ENCODE peak calls at places on chromosomes 5 and 9, in four cellular contexts. J is thyroid gland, U is PC-3, D is AG04450. V is an unnamed sample.

GRCh38 chr5:119370521-119370920 is 14.7 kb downstream of the TNFAIP8 start:
- DNase-seq in J (no peak), U (no peak), D (no peak), V (no peak)

GRCh38 chr5:115379622-115380344 is 83.3 kb upstream of the CCDC112 start:
- DNase-seq in U (peak), D (no peak), J (no peak), V (no peak)

GRCh38 chr9:104970588-104970987 is 42.6 kb upstream of the ABCA1 start:
- DNase-seq in D (no peak), J (no peak), U (no peak), V (no peak)

GRCh38 chr9:137275203-137275936 is 2.2 kb upstream of the TOR4A start:
- DNase-seq in J (peak), D (no peak), U (no peak), V (no peak)

GRCh38 chr9:110443146-110443877 is 105.6 kb upstream of the TXNDC8 start:
- DNase-seq in U (peak), D (peak), J (no peak), V (peak)

GRCh38 chr9:134128727-134129679 is 6.9 kb upstream of the WDR5 start:
- DNase-seq in U (no peak), J (no peak), D (no peak), V (no peak)

GRCh38 chr9:88775037-88775471 is 216.2 kb upstream of the S1PR3 start:
- DNase-seq in U (peak), D (peak), J (peak), V (peak)

GRCh38 chr9:3181049-3181953 is 337.4 kb upstream of the PUM3 start:
- DNase-seq in U (peak), D (no peak), J (peak), V (no peak)

GRCh38 chr5:178625679-178626483 is 969 bp downstream of the CLK4 start:
- DNase-seq in J (no peak), U (peak), D (no peak), V (no peak)

GRCh38 chr9:125649826-125650225 is 57.2 kb downstream of the MAPKAP1 start:
- DNase-seq in D (no peak), U (no peak), J (no peak), V (no peak)

GRCh38 chr5:142151436-142152382 is 43.1 kb downstream of the NDFIP1 start:
- DNase-seq in D (peak), J (peak), U (peak), V (no peak)

GRCh38 chr9:18786936-18787658 is 245.9 kb downstream of the SAXO1 start:
- DNase-seq in J (no peak), U (no peak), D (no peak), V (no peak)

GRCh38 chr5:110590187-110590586 is 136.3 kb downstream of the TMEM232 start:
- DNase-seq in D (no peak), U (peak), J (no peak), V (no peak)

GRCh38 chr5:50969207-50970145 is 303.0 kb downstream of the PARP8 start:
- DNase-seq in D (no peak), U (no peak), J (no peak), V (no peak)

GRCh38 chr5:120538644-120539043 is 74.5 kb downstream of the PRR16 start:
- DNase-seq in J (no peak), D (no peak), U (peak), V (no peak)

GRCh38 chr9:98345011-98345410 is 89.6 kb upstream of the TBC1D2 start:
- DNase-seq in D (no peak), U (no peak), J (no peak), V (no peak)

GRCh38 chr5:127844631-127845030 is 141.4 kb downstream of the CCDC192 start:
- DNase-seq in U (no peak), J (no peak), D (no peak), V (no peak)

GRCh38 chr5:83428126-83428525 is 43.4 kb upstream of the VCAN start:
- DNase-seq in D (no peak), U (no peak), J (no peak), V (no peak)

DNA sequence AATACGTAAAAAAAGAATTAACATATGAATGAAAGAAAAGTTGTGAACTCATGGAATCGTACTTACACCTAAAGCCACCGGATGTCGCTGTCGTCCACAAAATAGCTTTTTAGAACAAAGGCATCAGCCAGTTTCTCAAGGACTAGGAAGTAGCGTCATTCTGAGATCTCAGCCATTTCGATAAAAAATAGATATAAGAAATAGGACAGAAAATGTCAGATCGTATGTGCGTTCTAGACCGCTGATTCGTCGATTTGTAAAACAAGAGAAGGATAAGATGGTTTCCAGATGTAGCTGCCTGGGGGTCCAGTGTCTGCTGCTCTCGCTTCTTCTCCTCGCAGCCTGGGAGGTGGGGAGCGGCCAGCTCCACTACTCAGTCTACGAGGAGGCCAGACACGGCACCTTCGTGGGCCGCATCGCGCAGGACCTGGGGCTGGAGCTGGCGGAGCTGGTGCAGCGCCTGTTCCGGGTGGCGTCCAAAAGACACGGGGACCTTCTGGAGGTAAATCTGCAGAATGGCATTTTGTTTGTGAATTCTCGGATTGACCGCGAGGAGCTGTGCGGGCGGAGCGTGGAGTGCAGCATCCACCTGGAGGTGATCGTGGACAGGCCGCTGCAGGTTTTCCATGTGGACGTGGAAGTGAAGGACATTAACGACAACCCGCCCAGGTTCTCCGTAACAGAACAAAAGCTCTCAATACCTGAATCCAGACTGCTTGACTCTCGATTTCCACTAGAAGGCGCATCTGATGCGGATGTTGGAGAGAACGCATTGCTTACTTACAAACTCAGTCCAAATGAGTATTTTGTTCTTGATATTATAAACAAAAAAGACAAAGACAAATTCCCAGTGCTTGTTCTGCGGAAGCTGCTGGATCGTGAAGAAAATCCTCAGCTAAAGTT is at the start of gene PCDHA10:
- DNase-seq in U (no peak), J (peak), D (no peak), V (no peak)
- TF ChIP-seq CTCF in U (peak), J (peak), D (no peak), V (no peak)

GRCh38 chr9:131678499-131679111 is 61.3 kb downstream of the RAPGEF1 start:
- DNase-seq in J (peak), U (peak), D (peak), V (peak)
- H3K4me3 ChIP-seq in J (no peak), U (peak), D (peak), V (no peak)

GRCh38 chr5:55880453-55880852 is 29.3 kb downstream of the IL31RA start:
- DNase-seq in U (no peak), D (no peak), J (no peak), V (no peak)
- TF ChIP-seq CTCF in U (no peak), D (no peak), J (no peak), V (no peak)

GRCh38 chr5:1033606-1034420 is 25.2 kb downstream of the NKD2 start:
- DNase-seq in J (no peak), D (no peak), U (no peak), V (no peak)
- H3K4me3 ChIP-seq in J (no peak), D (no peak), U (no peak), V (no peak)

DNA sequence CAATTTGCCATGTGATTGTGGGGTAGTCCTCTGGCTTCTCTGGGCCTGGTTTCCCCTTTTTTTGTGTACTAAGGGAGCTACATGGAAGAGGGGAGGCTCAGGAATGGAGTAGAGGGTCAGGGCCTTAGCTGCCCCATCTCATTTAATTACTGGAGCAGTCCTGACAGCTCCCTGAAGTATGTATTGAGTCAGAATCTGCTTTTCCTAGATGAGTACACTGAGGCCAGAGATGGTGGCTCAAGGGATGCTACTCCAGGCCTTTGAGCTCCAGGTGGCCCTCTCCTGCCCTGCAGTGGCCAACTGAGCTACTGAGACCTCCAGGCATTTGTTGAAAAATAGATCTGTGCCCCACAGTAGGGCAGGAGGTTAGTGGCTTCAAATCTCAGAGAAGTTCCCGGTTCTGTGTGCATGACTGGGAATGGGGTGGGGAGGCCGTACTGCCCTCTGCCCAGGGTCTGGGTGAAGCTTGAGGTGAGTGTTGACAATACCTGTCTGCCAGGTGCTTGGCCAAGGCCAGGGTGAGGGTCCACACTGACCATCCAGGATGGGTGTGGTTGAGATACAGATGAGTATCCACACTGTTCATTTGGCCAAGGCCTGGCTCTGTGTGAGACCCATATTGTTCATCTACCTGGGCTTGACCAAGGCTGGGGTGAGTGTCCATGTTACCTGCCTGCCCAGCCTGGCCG is 45.7 kb downstream of the CXXC5 start:
- DNase-seq in J (no peak), U (no peak), D (no peak), V (no peak)
- TF ChIP-seq CTCF in J (no peak), U (no peak), D (no peak), V (no peak)

GRCh38 chr5:73160239-73160671 is 12.7 kb upstream of the TMEM174 start:
- DNase-seq in J (no peak), D (no peak), U (peak), V (no peak)
- H3K4me3 ChIP-seq in J (no peak), D (no peak), U (peak), V (no peak)

DNA sequence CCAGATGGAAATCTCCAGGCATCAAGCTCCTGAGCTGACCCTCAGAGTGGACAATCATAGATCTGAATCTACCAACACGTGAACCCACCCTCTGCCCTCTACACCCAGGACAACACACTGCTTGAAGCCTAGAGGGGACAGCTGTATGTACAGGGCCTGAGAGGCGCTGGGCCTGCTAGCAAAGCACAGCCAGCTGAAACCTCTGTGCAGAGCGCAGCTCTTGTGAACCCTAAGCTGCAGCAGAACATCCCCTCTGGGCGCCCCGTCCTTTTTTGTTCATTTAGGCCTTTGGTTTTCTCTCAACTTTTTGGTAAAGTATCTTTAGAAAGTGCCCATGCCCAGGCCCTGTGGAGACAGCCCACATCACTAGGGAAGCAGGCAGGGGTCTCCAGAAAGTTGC is 62.4 kb upstream of the SPTLC1 start:
- DNase-seq in U (no peak), D (no peak), J (no peak), V (no peak)
- TF ChIP-seq CTCF in U (no peak), D (no peak), J (no peak), V (no peak)

GRCh38 chr5:157248771-157249475 is 17.0 kb upstream of the CYFIP2 start:
- DNase-seq in D (no peak), U (no peak), J (no peak), V (no peak)
- H3K4me3 ChIP-seq in D (no peak), U (no peak), J (no peak), V (no peak)

GRCh38 chr5:36215910-36216309 is 25.8 kb downstream of the NADK2 start:
- DNase-seq in J (no peak), U (no peak), D (no peak), V (no peak)

GRCh38 chr5:36217591-36217990 is 24.1 kb downstream of the NADK2 start:
- DNase-seq in D (no peak), U (no peak), J (no peak), V (no peak)

GRCh38 chr5:36209664-36210063 is 32.1 kb downstream of the NADK2 start:
- DNase-seq in D (no peak), U (peak), J (no peak), V (no peak)

GRCh38 chr5:36217992-36218391 is 23.7 kb downstream of the NADK2 start:
- DNase-seq in J (no peak), U (no peak), D (no peak), V (no peak)

DNA sequence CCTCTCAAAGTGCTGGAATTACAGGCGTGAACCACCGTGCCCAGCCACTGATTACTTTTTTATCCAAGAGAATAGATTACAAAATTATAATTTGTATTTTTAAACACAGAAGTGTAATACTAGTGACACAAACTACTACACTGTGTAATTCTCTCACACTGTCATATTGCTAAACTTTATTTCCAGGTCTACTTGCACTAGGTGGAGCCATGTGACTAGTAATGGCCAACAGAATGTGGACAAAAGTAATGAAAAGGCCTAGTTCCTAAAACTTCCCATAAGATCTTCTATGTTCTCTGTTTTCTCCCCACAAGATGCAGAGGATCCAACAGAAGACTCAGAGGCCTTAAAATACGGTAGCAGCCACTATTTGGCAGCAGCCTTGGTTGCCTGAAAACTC is 27.3 kb downstream of the NADK2 start:
- DNase-seq in U (peak), D (no peak), J (no peak), V (no peak)
- TF ChIP-seq CTCF in U (peak), D (no peak), J (no peak), V (no peak)

GRCh38 chr5:170182461-170182860 is 50.3 kb upstream of the C5orf58 start:
- DNase-seq in D (no peak), U (no peak), J (no peak), V (no peak)
- H3K4me3 ChIP-seq in D (no peak), U (no peak), J (no peak), V (no peak)